ENCODE peak calls at places on chromosomes 16 and 17, in five cellular contexts. F, O, C, N and T are unnamed samples.

GRCh38 chr17:13272296-13272695 is 254.5 kb upstream of the ELAC2 start:
- DNase-seq in F (no peak), O (no peak), C (no peak), N (no peak), T (no peak)

GRCh38 chr17:39094607-39095308 is 56.7 kb downstream of the PLXDC1 start:
- DNase-seq in F (no peak), O (no peak), C (no peak), N (no peak), T (peak)

GRCh38 chr17:67260051-67260987 is 15.3 kb upstream of the HELZ start:
- DNase-seq in F (peak), O (no peak), C (no peak), N (no peak), T (no peak)

GRCh38 chr16:78538284-78538683 is 438.8 kb downstream of the WWOX start:
- DNase-seq in F (no peak), O (no peak), C (no peak), N (no peak), T (no peak)

GRCh38 chr16:79007614-79008013 is 592.9 kb downstream of the MAF start:
- DNase-seq in F (no peak), O (no peak), C (no peak), N (no peak), T (no peak)

GRCh38 chr17:63939884-63940283 is 7.8 kb upstream of the CD79B start:
- DNase-seq in F (no peak), O (no peak), C (no peak), N (no peak), T (no peak)

GRCh38 chr16:3654249-3654991 is at the start of gene DNASE1:
- DNase-seq in F (peak), O (peak), C (no peak), N (peak), T (peak)

GRCh38 chr16:75244844-75245758 is 6.3 kb downstream of the BCAR1 start:
- DNase-seq in F (peak), O (no peak), C (no peak), N (peak), T (no peak)

GRCh38 chr16:77584205-77584859 is 138.0 kb upstream of the NUDT7 start:
- DNase-seq in F (peak), O (peak), C (no peak), N (peak), T (no peak)

GRCh38 chr17:4728124-4728523 is 3.1 kb upstream of the MED11 start:
- DNase-seq in F (no peak), O (no peak), C (no peak), N (no peak), T (no peak)